ENCODE peak calls at places on chromosomes 1 and 21, in six cellular contexts. Y is 8988T; S is SHP77; O is stimulated activated naive CD8-positive, alpha-beta T cell treated with anti-CD3 and anti-CD28 coated beads, Interleukin-15, Interleukin-2, amounts not matched to agents 100 U/mL and 50 U/mL, for 24 hours; C is activated CD8-positive, alpha-beta memory T cell treated with anti-CD3 and anti-CD28 coated beads, Interleukin-2, amount 50 U/mL, for 4 hours; F is T-cell. M is an unnamed sample.
A peak's percentile ranks its signal among the peaks of the same experiment; 100 is the strongest.

GRCh38 chr21:28089599-28090421 is 902.9 kb downstream of the LTN1 start:
- DNase-seq in Y (no peak), S (no peak), O (no peak), C (no peak), F (no peak), M (peak; percentile 52)

GRCh38 chr1:24963099-24963872 is 33.2 kb upstream of the RUNX3 start:
- DNase-seq in Y (no peak), S (no peak), O (no peak), C (peak; percentile 59), F (peak; percentile 51), M (no peak)

GRCh38 chr1:11795238-11795890 is 10.4 kb downstream of the MTHFR start:
- DNase-seq in Y (no peak), S (no peak), O (no peak), C (no peak), F (no peak), M (no peak)

GRCh38 chr21:32776743-32777142 is 5.2 kb upstream of the PAXBP1 start:
- DNase-seq in Y (no peak), S (no peak), O (no peak), C (no peak), F (no peak), M (no peak)

GRCh38 chr1:10610901-10611600 is 136.3 kb downstream of the PEX14 start:
- DNase-seq in Y (no peak), S (no peak), O (no peak), C (no peak), F (no peak), M (no peak)

GRCh38 chr1:90821793-90822359 is 104.8 kb upstream of the BARHL2 start:
- DNase-seq in Y (no peak), S (no peak), O (no peak), C (no peak), F (no peak), M (no peak)

GRCh38 chr1:52237430-52237829 is 95.5 kb downstream of the ZFYVE9 start:
- DNase-seq in Y (no peak), S (no peak), O (no peak), C (no peak), F (no peak), M (no peak)

GRCh38 chr1:116962976-116963639 is 38.5 kb upstream of the CD101 start:
- DNase-seq in Y (no peak), S (no peak), O (no peak), C (no peak), F (no peak), M (no peak)

GRCh38 chr1:214123061-214123784 is 135.4 kb downstream of the PROX1 start:
- DNase-seq in Y (peak; percentile 38), S (peak; percentile 75), O (no peak), C (no peak), F (peak; percentile 5), M (peak; percentile 92)

GRCh38 chr1:240491156-240491555 is 120.8 kb downstream of the GREM2 start:
- DNase-seq in Y (no peak), S (no peak), O (no peak), C (no peak), F (no peak), M (peak; percentile 36)

GRCh38 chr21:39441502-39442475 is 3.8 kb downstream of the LCA5L start:
- DNase-seq in Y (no peak), S (peak; percentile 58), O (peak; percentile 27), C (no peak), F (peak; percentile 16), M (no peak)

GRCh38 chr1:23367791-23368561 is 1.7 kb downstream of the ZNF436 start:
- DNase-seq in Y (peak; percentile 60), S (peak; percentile 98), O (peak; percentile 97), C (peak; percentile 97), F (peak; percentile 97), M (peak; percentile 100)

GRCh38 chr1:233597489-233597901 is 16.4 kb upstream of the KCNK1 start:
- DNase-seq in Y (no peak), S (no peak), O (no peak), C (no peak), F (no peak), M (no peak)

GRCh38 chr1:70319750-70320149 is 34.8 kb downstream of the ANKRD13C start:
- DNase-seq in Y (peak; percentile 16), S (no peak), O (no peak), C (no peak), F (no peak), M (no peak)

GRCh38 chr1:158163000-158163947 is 17.4 kb upstream of the CD1D start:
- DNase-seq in Y (no peak), S (no peak), O (no peak), C (no peak), F (no peak), M (no peak)

GRCh38 chr1:22576148-22576544 is 12.9 kb downstream of the EPHA8 start:
- DNase-seq in Y (no peak), S (no peak), O (no peak), C (no peak), F (no peak), M (no peak)

GRCh38 chr1:231626535-231626950 is at the start of gene DISC1:
- DNase-seq in Y (peak; percentile 37), S (peak; percentile 75), O (peak; percentile 69), C (peak; percentile 54), F (peak; percentile 63), M (peak; percentile 94)

GRCh38 chr1:12630946-12631540 is 12.8 kb upstream of the AADACL4 start:
- DNase-seq in Y (no peak), S (peak; percentile 50), O (no peak), C (no peak), F (no peak), M (no peak)

GRCh38 chr1:30526652-30527345 is 196.6 kb downstream of the MATN1 start:
- DNase-seq in Y (no peak), S (no peak), O (no peak), C (no peak), F (no peak), M (no peak)

M was measured in ELF-1.